ENCODE peak calls at places on chromosome 2, in seven cellular contexts. F, L, U, W, X, Z and S are unnamed samples.
A peak's percentile ranks its signal among the peaks of the same experiment; 100 is the strongest.

GRCh38 chr2:158760887-158761286 is 34.2 kb upstream of the DAPL1 start:
- DNase-seq in W (no peak), U (no peak), F (no peak), X (no peak), L (no peak), Z (no peak), S (no peak)

GRCh38 chr2:3233877-3234276 is 143.7 kb downstream of the EIPR1 start:
- DNase-seq in X (no peak), W (no peak), Z (no peak), L (no peak), F (no peak), U (no peak), S (no peak)

GRCh38 chr2:199596549-199596948 is 138.8 kb upstream of the SATB2 start:
- DNase-seq in W (peak; percentile 44), U (no peak), L (peak; percentile 2), X (peak; percentile 25), Z (no peak), F (peak; percentile 12), S (no peak)

GRCh38 chr2:127551221-127551930 is 15.9 kb downstream of the MYO7B start:
- DNase-seq in X (no peak), L (no peak), U (no peak), F (no peak), W (no peak), Z (no peak), S (no peak)

GRCh38 chr2:228039752-228040534 is 141.5 kb downstream of the SPHKAP start:
- DNase-seq in Z (no peak), W (peak; percentile 51), L (peak; percentile 29), U (no peak), F (peak; percentile 21), X (peak; percentile 24), S (no peak)

GRCh38 chr2:36701918-36702317 is 5.4 kb downstream of the VIT start:
- DNase-seq in W (no peak), Z (no peak), X (no peak), U (no peak), L (no peak), F (no peak), S (no peak)

GRCh38 chr2:96414161-96414713 is 78.7 kb downstream of the NCAPH start:
- DNase-seq in F (no peak), X (no peak), L (no peak), W (no peak), Z (no peak), U (no peak), S (no peak)

GRCh38 chr2:133801956-133802355 is 233.7 kb upstream of the NCKAP5 start:
- DNase-seq in U (no peak), X (peak; percentile 82), Z (no peak), W (no peak), L (no peak), F (no peak), S (no peak)

GRCh38 chr2:95695613-95696012 is 103.8 kb downstream of the TRIM43 start:
- DNase-seq in F (no peak), L (no peak), X (no peak), W (no peak), U (peak; percentile 89), Z (no peak), S (peak; percentile 79)

GRCh38 chr2:156110890-156111289 is 221.6 kb downstream of the NR4A2 start:
- DNase-seq in W (peak; percentile 46), Z (no peak), L (peak; percentile 16), U (no peak), F (no peak), X (no peak), S (no peak)

GRCh38 chr2:101770672-101771071 is 73.2 kb downstream of the MAP4K4 start:
- DNase-seq in Z (no peak), W (peak; percentile 67), U (no peak), L (no peak), F (peak; percentile 56), X (peak; percentile 56), S (no peak)

GRCh38 chr2:96877513-96878159 is 7.8 kb upstream of the SEMA4C start:
- DNase-seq in Z (no peak), F (no peak), U (no peak), L (no peak), X (no peak), W (no peak), S (no peak)

GRCh38 chr2:189412330-189412953 is 28.8 kb upstream of the WDR75 start:
- DNase-seq in Z (peak; percentile 16), U (no peak), F (peak; percentile 68), X (peak; percentile 3), W (peak; percentile 53), L (peak; percentile 67), S (no peak)

GRCh38 chr2:224778474-224778877 is 62.3 kb upstream of the CCDC195 start:
- DNase-seq in W (peak; percentile 52), Z (peak; percentile 6), F (peak; percentile 66), U (peak; percentile 69), L (peak; percentile 58), X (peak; percentile 34), S (no peak)

GRCh38 chr2:96116424-96116878 is at the start of gene ADRA2B:
- DNase-seq in L (peak; percentile 7), X (no peak), U (no peak), W (peak; percentile 48), Z (peak; percentile 38), F (peak; percentile 12), S (peak; percentile 58)

GRCh38 chr2:71071681-71072398 is 3.4 kb downstream of the NAGK start:
- DNase-seq in W (no peak), Z (no peak), U (no peak), X (no peak), F (peak; percentile 55), L (no peak), S (no peak)

GRCh38 chr2:643334-643733 is 33.9 kb downstream of the TMEM18 start:
- DNase-seq in Z (no peak), U (no peak), W (no peak), L (no peak), X (no peak), F (no peak), S (no peak)